ENCODE peak calls at places on chromosomes 2 and 18, in four cellular contexts. One of them, this sample, is unnamed.

GRCh38 chr18:62523631-62524442 is 1.0 kb downstream of the ZCCHC2 start:
- DNase-seq in esophagus squamous epithelium: peak
- DNase-seq in uterus: peak
- DNase-seq in fibroblast of mammary gland: peak
- DNase-seq in this sample: no peak

GRCh38 chr18:33269223-33269622 is 171.3 kb downstream of the CCDC178 start:
- DNase-seq in uterus: no peak
- DNase-seq in esophagus squamous epithelium: no peak
- DNase-seq in fibroblast of mammary gland: no peak
- DNase-seq in this sample: no peak

GRCh38 chr2:240987588-240987987 is 10.8 kb upstream of the SNED1 start:
- DNase-seq in esophagus squamous epithelium: no peak
- DNase-seq in fibroblast of mammary gland: no peak
- DNase-seq in uterus: peak
- DNase-seq in this sample: no peak

GRCh38 chr2:147711031-147711430 is 133.8 kb upstream of the ACVR2A start:
- DNase-seq in fibroblast of mammary gland: no peak
- DNase-seq in uterus: no peak
- DNase-seq in esophagus squamous epithelium: no peak
- DNase-seq in this sample: no peak

GRCh38 chr18:79828258-79828657 is 30.5 kb downstream of the KCNG2 start:
- DNase-seq in uterus: no peak
- DNase-seq in esophagus squamous epithelium: no peak
- DNase-seq in fibroblast of mammary gland: no peak
- DNase-seq in this sample: no peak

GRCh38 chr18:58117685-58118403 is 73.8 kb downstream of the NEDD4L start:
- DNase-seq in esophagus squamous epithelium: no peak
- DNase-seq in uterus: peak
- DNase-seq in fibroblast of mammary gland: peak
- DNase-seq in this sample: no peak

GRCh38 chr2:38462121-38462634 is 85.1 kb upstream of the ATL2 start:
- DNase-seq in fibroblast of mammary gland: peak
- DNase-seq in uterus: peak
- DNase-seq in esophagus squamous epithelium: no peak
- DNase-seq in this sample: no peak

GRCh38 chr2:45960057-45960863 is 308.8 kb downstream of the PRKCE start:
- DNase-seq in fibroblast of mammary gland: no peak
- DNase-seq in uterus: no peak
- DNase-seq in esophagus squamous epithelium: no peak
- DNase-seq in this sample: no peak

GRCh38 chr18:29164993-29165599 is 988.2 kb upstream of the CDH2 start:
- DNase-seq in uterus: no peak
- DNase-seq in fibroblast of mammary gland: peak
- DNase-seq in esophagus squamous epithelium: no peak
- DNase-seq in this sample: no peak

GRCh38 chr18:12011962-12012549 is 30.7 kb downstream of the IMPA2 start:
- DNase-seq in uterus: no peak
- DNase-seq in esophagus squamous epithelium: no peak
- DNase-seq in fibroblast of mammary gland: peak
- DNase-seq in this sample: no peak

GRCh38 chr2:240482141-240482540 is 46.7 kb downstream of the GPC1 start:
- DNase-seq in uterus: no peak
- DNase-seq in esophagus squamous epithelium: no peak
- DNase-seq in fibroblast of mammary gland: no peak
- DNase-seq in this sample: peak

GRCh38 chr2:47196499-47196898 is 41.4 kb upstream of the STPG4 start:
- DNase-seq in uterus: no peak
- DNase-seq in fibroblast of mammary gland: no peak
- DNase-seq in esophagus squamous epithelium: no peak
- DNase-seq in this sample: no peak

GRCh38 chr2:47724221-47724981 is 58.5 kb upstream of the MSH6 start:
- DNase-seq in uterus: no peak
- DNase-seq in fibroblast of mammary gland: peak
- DNase-seq in esophagus squamous epithelium: no peak
- DNase-seq in this sample: no peak

GRCh38 chr2:96148410-96149217 is 3.4 kb upstream of the DUSP2 start:
- DNase-seq in fibroblast of mammary gland: peak
- DNase-seq in esophagus squamous epithelium: peak
- DNase-seq in uterus: peak
- DNase-seq in this sample: peak

GRCh38 chr18:67199993-67200617 is 316.4 kb downstream of the DSEL start:
- DNase-seq in esophagus squamous epithelium: no peak
- DNase-seq in uterus: no peak
- DNase-seq in fibroblast of mammary gland: peak
- DNase-seq in this sample: no peak

GRCh38 chr2:20823917-20824316 is 1.0 kb upstream of the LDAH start:
- DNase-seq in esophagus squamous epithelium: no peak
- DNase-seq in fibroblast of mammary gland: no peak
- DNase-seq in uterus: no peak
- DNase-seq in this sample: no peak

GRCh38 chr2:135803276-135803675 is 33.7 kb downstream of the LCT start:
- DNase-seq in fibroblast of mammary gland: no peak
- DNase-seq in uterus: no peak
- DNase-seq in esophagus squamous epithelium: no peak
- DNase-seq in this sample: no peak

GRCh38 chr2:69073928-69074575 is 61.1 kb downstream of the ANTXR1 start:
- DNase-seq in esophagus squamous epithelium: no peak
- DNase-seq in uterus: no peak
- DNase-seq in fibroblast of mammary gland: no peak
- DNase-seq in this sample: no peak

GRCh38 chr2:66496680-66497420 is 61.9 kb downstream of the MEIS1 start:
- DNase-seq in esophagus squamous epithelium: no peak
- DNase-seq in uterus: no peak
- DNase-seq in fibroblast of mammary gland: no peak
- DNase-seq in this sample: no peak

GRCh38 chr2:66497706-66498596 is 63.0 kb downstream of the MEIS1 start:
- DNase-seq in esophagus squamous epithelium: no peak
- DNase-seq in fibroblast of mammary gland: no peak
- DNase-seq in uterus: no peak
- DNase-seq in this sample: no peak

GRCh38 chr2:66498597-66498910 is 63.6 kb downstream of the MEIS1 start:
- DNase-seq in esophagus squamous epithelium: no peak
- DNase-seq in uterus: no peak
- DNase-seq in fibroblast of mammary gland: no peak
- DNase-seq in this sample: no peak

GRCh38 chr2:66494708-66495107 is 59.8 kb downstream of the MEIS1 start:
- DNase-seq in uterus: peak
- DNase-seq in esophagus squamous epithelium: no peak
- DNase-seq in fibroblast of mammary gland: peak
- DNase-seq in this sample: peak

DNA sequence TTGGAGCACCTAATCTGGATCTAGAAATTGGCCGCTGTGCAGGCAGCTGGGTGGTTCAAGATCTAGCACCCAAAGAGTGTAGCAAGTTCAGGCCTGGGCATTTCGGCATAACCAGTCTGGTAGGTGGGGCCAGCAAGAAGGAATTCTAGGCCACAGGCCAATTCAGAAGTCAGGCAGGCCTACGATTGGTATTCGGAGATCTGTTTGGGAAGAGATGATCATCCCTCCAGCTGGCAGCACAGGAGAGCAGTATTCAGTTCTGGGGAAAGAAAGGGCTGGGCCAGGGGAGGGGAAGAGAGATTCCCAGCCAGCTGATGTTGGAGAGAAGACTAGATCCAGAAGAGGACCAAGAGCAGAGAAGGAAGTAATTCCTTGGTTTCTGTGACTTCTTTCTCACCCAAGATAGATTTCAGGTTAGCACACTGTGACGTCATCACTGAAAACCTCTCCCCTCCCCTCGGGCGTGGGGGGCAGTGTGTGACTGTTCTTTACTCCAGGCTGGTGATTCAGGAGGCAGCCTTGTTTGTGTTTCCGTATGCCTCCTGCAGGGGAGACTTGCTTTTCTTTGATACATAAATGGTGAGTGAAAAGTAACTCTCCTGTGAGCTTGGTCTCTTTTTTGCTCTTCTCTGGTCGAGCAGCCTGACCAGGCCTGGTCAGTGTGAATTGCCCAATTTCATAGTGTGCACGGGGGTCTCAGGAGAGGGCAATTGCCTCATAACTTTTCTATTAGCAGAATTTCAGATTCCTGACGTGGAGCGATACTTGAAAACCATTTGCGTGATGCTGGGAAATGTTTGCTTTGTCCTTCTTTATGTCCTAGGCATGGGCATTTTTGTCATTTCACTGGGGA is 61.1 kb downstream of the MEIS1 start:
- DNase-seq in uterus: peak
- DNase-seq in esophagus squamous epithelium: no peak
- DNase-seq in fibroblast of mammary gland: peak
- DNase-seq in this sample: peak
- TF ChIP-seq CTCF in uterus: no peak
- TF ChIP-seq CTCF in esophagus squamous epithelium: peak
- TF ChIP-seq CTCF in fibroblast of mammary gland: peak
- TF ChIP-seq CTCF in this sample: no peak

GRCh38 chr2:208783184-208783583 is 376.6 kb downstream of the PTH2R start:
- DNase-seq in esophagus squamous epithelium: no peak
- DNase-seq in fibroblast of mammary gland: no peak
- DNase-seq in uterus: no peak
- DNase-seq in this sample: no peak
- TF ChIP-seq CTCF in esophagus squamous epithelium: no peak
- TF ChIP-seq CTCF in fibroblast of mammary gland: no peak
- TF ChIP-seq CTCF in uterus: no peak
- TF ChIP-seq CTCF in this sample: no peak

GRCh38 chr2:17289669-17290068 is 228.6 kb downstream of the RAD51AP2 start:
- DNase-seq in esophagus squamous epithelium: no peak
- DNase-seq in uterus: no peak
- DNase-seq in fibroblast of mammary gland: no peak
- DNase-seq in this sample: no peak
- TF ChIP-seq CTCF in esophagus squamous epithelium: no peak
- TF ChIP-seq CTCF in uterus: no peak
- TF ChIP-seq CTCF in fibroblast of mammary gland: no peak
- TF ChIP-seq CTCF in this sample: no peak

GRCh38 chr2:153575171-153575853 is 96.8 kb upstream of the RPRM start:
- DNase-seq in esophagus squamous epithelium: no peak
- DNase-seq in uterus: no peak
- DNase-seq in fibroblast of mammary gland: no peak
- DNase-seq in this sample: no peak
- TF ChIP-seq CTCF in esophagus squamous epithelium: peak
- TF ChIP-seq CTCF in uterus: no peak
- TF ChIP-seq CTCF in fibroblast of mammary gland: no peak
- TF ChIP-seq CTCF in this sample: no peak

GRCh38 chr2:182611009-182611408 is 105.0 kb upstream of the DNAJC10 start:
- DNase-seq in esophagus squamous epithelium: no peak
- DNase-seq in uterus: no peak
- DNase-seq in fibroblast of mammary gland: no peak
- DNase-seq in this sample: no peak
- TF ChIP-seq CTCF in esophagus squamous epithelium: no peak
- TF ChIP-seq CTCF in uterus: no peak
- TF ChIP-seq CTCF in fibroblast of mammary gland: no peak
- TF ChIP-seq CTCF in this sample: no peak

GRCh38 chr2:54660752-54661151 is 62.7 kb upstream of the EML6 start:
- DNase-seq in esophagus squamous epithelium: no peak
- DNase-seq in uterus: no peak
- DNase-seq in fibroblast of mammary gland: no peak
- DNase-seq in this sample: no peak
- TF ChIP-seq CTCF in esophagus squamous epithelium: no peak
- TF ChIP-seq CTCF in uterus: no peak
- TF ChIP-seq CTCF in fibroblast of mammary gland: peak
- TF ChIP-seq CTCF in this sample: no peak

GRCh38 chr18:22363867-22364463 is 53.8 kb downstream of the CTAGE1 start:
- DNase-seq in fibroblast of mammary gland: peak
- DNase-seq in uterus: no peak
- DNase-seq in esophagus squamous epithelium: no peak
- DNase-seq in this sample: no peak
- TF ChIP-seq CTCF in fibroblast of mammary gland: peak
- TF ChIP-seq CTCF in uterus: peak
- TF ChIP-seq CTCF in esophagus squamous epithelium: peak
- TF ChIP-seq CTCF in this sample: no peak

GRCh38 chr2:144407262-144407661 is 112.7 kb downstream of the ZEB2 start:
- DNase-seq in esophagus squamous epithelium: no peak
- DNase-seq in uterus: no peak
- DNase-seq in fibroblast of mammary gland: peak
- DNase-seq in this sample: no peak

GRCh38 chr2:144403940-144404339 is 116.0 kb downstream of the ZEB2 start:
- DNase-seq in uterus: no peak
- DNase-seq in esophagus squamous epithelium: no peak
- DNase-seq in fibroblast of mammary gland: no peak
- DNase-seq in this sample: no peak

GRCh38 chr2:144405313-144405710 is 114.6 kb downstream of the ZEB2 start:
- DNase-seq in fibroblast of mammary gland: no peak
- DNase-seq in uterus: no peak
- DNase-seq in esophagus squamous epithelium: no peak
- DNase-seq in this sample: no peak

GRCh38 chr2:144404621-144405312 is 115.2 kb downstream of the ZEB2 start:
- DNase-seq in fibroblast of mammary gland: no peak
- DNase-seq in uterus: no peak
- DNase-seq in esophagus squamous epithelium: no peak
- DNase-seq in this sample: no peak

GRCh38 chr2:144406111-144406788 is 113.7 kb downstream of the ZEB2 start:
- DNase-seq in uterus: no peak
- DNase-seq in esophagus squamous epithelium: no peak
- DNase-seq in fibroblast of mammary gland: no peak
- DNase-seq in this sample: no peak
- TF ChIP-seq CTCF in uterus: no peak
- TF ChIP-seq CTCF in esophagus squamous epithelium: no peak
- TF ChIP-seq CTCF in fibroblast of mammary gland: no peak
- TF ChIP-seq CTCF in this sample: no peak

GRCh38 chr2:74131901-74132300 is 15.8 kb downstream of the BOLA3 start:
- DNase-seq in fibroblast of mammary gland: no peak
- DNase-seq in uterus: no peak
- DNase-seq in esophagus squamous epithelium: no peak
- DNase-seq in this sample: no peak

GRCh38 chr2:74130211-74130995 is 17.3 kb downstream of the BOLA3 start:
- DNase-seq in fibroblast of mammary gland: no peak
- DNase-seq in esophagus squamous epithelium: no peak
- DNase-seq in uterus: no peak
- DNase-seq in this sample: no peak

GRCh38 chr2:74128206-74128605 is 19.5 kb downstream of the BOLA3 start:
- DNase-seq in uterus: no peak
- DNase-seq in fibroblast of mammary gland: peak
- DNase-seq in esophagus squamous epithelium: no peak
- DNase-seq in this sample: no peak
- TF ChIP-seq CTCF in uterus: no peak
- TF ChIP-seq CTCF in fibroblast of mammary gland: peak
- TF ChIP-seq CTCF in esophagus squamous epithelium: no peak
- TF ChIP-seq CTCF in this sample: no peak

DNA sequence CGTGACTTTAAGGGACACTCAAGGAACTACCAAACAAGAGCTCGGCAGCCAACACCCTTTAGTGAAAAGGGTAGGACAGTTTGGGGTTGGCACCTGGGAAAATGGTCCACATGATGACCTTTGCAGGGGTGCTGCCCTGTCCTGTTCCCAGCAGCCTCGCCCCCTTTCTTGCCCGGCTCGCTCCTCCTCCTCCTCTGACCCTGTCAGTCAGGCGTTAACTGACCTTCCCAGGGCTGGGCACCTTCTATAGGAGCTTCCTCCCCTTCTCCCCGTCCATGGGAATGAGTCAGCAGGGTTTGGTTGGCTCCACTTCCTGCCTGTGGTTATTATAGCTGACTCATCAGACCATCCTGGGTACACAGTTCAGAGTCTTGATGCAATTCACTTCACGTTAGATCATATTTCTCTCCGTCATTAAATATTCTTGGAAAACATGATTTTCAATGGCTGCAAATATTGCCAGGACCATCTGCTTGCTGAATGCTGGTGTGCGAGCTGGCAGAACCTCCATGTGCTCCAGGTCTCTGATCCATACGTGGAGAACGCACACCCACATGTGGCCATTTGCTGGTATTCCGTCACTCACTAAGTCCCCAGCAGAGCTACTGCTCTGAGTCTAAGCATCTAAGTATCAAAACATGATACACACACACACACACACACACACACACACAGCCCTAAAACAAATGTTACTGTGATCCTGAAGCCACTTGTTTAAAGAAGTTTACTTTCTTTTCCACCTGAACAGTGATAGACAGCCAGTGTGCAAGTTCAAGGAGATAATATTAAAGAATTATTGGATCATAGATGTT is 185.0 kb downstream of the ANAPC1 start:
- DNase-seq in esophagus squamous epithelium: peak
- DNase-seq in fibroblast of mammary gland: peak
- DNase-seq in uterus: peak
- DNase-seq in this sample: peak
- TF ChIP-seq CTCF in esophagus squamous epithelium: peak
- TF ChIP-seq CTCF in fibroblast of mammary gland: peak
- TF ChIP-seq CTCF in uterus: no peak
- TF ChIP-seq CTCF in this sample: no peak